ENCODE peak calls at places on chromosomes 7 and 10, in six cellular contexts. R is upper lobe of left lung, U is mesothelial cell of epicardium, M is ascending aorta, B is astrocyte, O is fibroblast of mammary gland. T is an unnamed sample.

GRCh38 chr10:11515596-11516418 is 95.6 kb downstream of the USP6NL start:
- DNase-seq in R (no peak), O (peak; percentile 73), B (peak; percentile 21), U (no peak), M (no peak), T (no peak)

GRCh38 chr7:117808273-117808868 is 64.9 kb downstream of the CTTNBP2 start:
- DNase-seq in B (peak; percentile 86), M (no peak), R (no peak), O (peak; percentile 55), U (no peak), T (no peak)

GRCh38 chr7:78011642-78012041 is 213.1 kb downstream of the PHTF2 start:
- DNase-seq in M (no peak), B (no peak), R (no peak), U (no peak), O (no peak), T (no peak)

GRCh38 chr10:3051686-3052085 is 15.7 kb upstream of the PFKP start:
- DNase-seq in R (no peak), M (no peak), O (no peak), B (no peak), U (no peak), T (no peak)

GRCh38 chr7:159026271-159027047 is 118.2 kb downstream of the VIPR2 start:
- DNase-seq in O (no peak), B (no peak), U (no peak), M (no peak), R (no peak), T (no peak)

GRCh38 chr10:76185476-76186255 is 754.2 kb downstream of the LRMDA start:
- DNase-seq in B (no peak), R (no peak), U (no peak), M (no peak), O (no peak), T (no peak)

GRCh38 chr7:32937344-32938174 is 19.7 kb upstream of the FKBP9 start:
- DNase-seq in U (peak; percentile 55), O (peak; percentile 84), M (no peak), R (no peak), B (peak; percentile 5), T (peak; percentile 74)

GRCh38 chr10:113562693-113563092 is 9.8 kb downstream of the HABP2 start:
- DNase-seq in B (no peak), M (no peak), R (no peak), O (no peak), U (no peak), T (no peak)

GRCh38 chr7:7504910-7505704 is 30.6 kb downstream of the COL28A1 start:
- DNase-seq in O (no peak), M (no peak), B (no peak), R (no peak), U (no peak), T (no peak)

GRCh38 chr10:120598377-120598776 is 141.3 kb downstream of the PLPP4 start:
- DNase-seq in U (no peak), R (no peak), M (no peak), O (no peak), B (no peak), T (no peak)

GRCh38 chr10:79444243-79445119 is 943 bp downstream of the ZCCHC24 start:
- DNase-seq in R (peak; percentile 68), O (peak; percentile 70), U (peak; percentile 57), M (no peak), B (no peak), T (peak; percentile 22)

GRCh38 chr10:109166935-109167334 is 756.4 kb downstream of the XPNPEP1 start:
- DNase-seq in R (no peak), U (no peak), O (no peak), B (no peak), M (no peak), T (no peak)

GRCh38 chr10:87622290-87623004 is 37.2 kb upstream of the PAPSS2 start:
- DNase-seq in O (no peak), U (no peak), R (no peak), B (no peak), M (no peak), T (no peak)
- TF ChIP-seq CTCF in O (no peak), U (no peak), R (no peak), B (no peak), M (no peak), T (no peak)

GRCh38 chr10:82221750-82222149 is 346.8 kb downstream of the NRG3 start:
- DNase-seq in U (no peak), R (peak; percentile 27), M (no peak), B (no peak), O (peak; percentile 5), T (no peak)
- TF ChIP-seq CTCF in U (no peak), R (no peak), M (no peak), B (no peak), O (no peak), T (no peak)

GRCh38 chr10:13743101-13743693 is 156.4 kb downstream of the PRPF18 start:
- DNase-seq in M (no peak), U (no peak), B (no peak), R (no peak), O (peak; percentile 31), T (no peak)
- TF ChIP-seq CTCF in M (no peak), U (no peak), B (no peak), R (no peak), O (no peak), T (no peak)

GRCh38 chr7:75644599-75644998 is 94.1 kb downstream of the HIP1 start:
- DNase-seq in R (no peak), U (no peak), M (no peak), O (no peak), B (no peak), T (no peak)

GRCh38 chr7:75647709-75648438 is 90.9 kb downstream of the HIP1 start:
- DNase-seq in U (no peak), O (no peak), R (no peak), M (no peak), B (no peak), T (no peak)

GRCh38 chr7:75645570-75645969 is 93.2 kb downstream of the HIP1 start:
- DNase-seq in R (no peak), B (no peak), O (no peak), M (no peak), U (no peak), T (no peak)

GRCh38 chr7:75649462-75649861 is 89.3 kb downstream of the HIP1 start:
- DNase-seq in R (peak; percentile 54), M (no peak), B (no peak), U (no peak), O (no peak), T (no peak)

DNA sequence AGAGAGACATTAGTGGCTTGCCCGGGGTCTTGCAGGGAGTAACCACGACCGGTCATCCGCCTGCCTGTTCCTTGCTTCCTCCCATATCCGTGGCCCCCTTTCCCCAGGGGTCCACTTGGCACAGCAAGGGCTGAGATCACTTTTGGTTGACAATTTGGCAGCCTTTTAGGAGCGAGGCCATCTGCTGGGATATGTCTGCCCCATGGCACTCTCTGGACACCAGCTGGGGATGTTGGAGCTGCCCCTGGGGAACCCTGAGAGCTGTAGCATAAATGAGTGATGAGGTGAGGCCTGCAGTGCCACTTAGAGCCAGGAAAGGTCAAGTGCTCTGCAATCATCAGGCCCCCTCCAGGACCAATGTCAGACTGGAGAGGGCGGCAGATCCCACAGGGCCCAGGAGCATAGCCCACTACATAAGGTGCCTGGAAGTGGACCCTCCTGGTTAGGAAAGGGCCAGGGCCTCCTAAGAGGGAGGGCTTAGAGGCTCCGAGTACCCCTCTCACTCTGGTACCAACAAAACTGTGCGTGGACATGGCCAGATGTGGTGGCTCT is 92.1 kb downstream of the HIP1 start:
- DNase-seq in R (no peak), M (no peak), U (no peak), B (no peak), O (no peak), T (no peak)
- TF ChIP-seq CTCF in R (no peak), M (no peak), U (no peak), B (no peak), O (no peak), T (no peak)

GRCh38 chr10:24966962-24967361 is 14.6 kb upstream of the PRTFDC1 start:
- DNase-seq in M (no peak), R (no peak), O (no peak), B (no peak), U (no peak), T (no peak)
- TF ChIP-seq CTCF in M (no peak), R (no peak), O (no peak), B (no peak), U (no peak), T (no peak)

T was measured in omental fat pad.